ENCODE peak calls at places on chromosomes 2 and 18, in ten cellular contexts. V is epithelial cell of esophagus, O is pancreas, M is fibroblast of mammary gland, T is kidney, F is psoas muscle, H is adrenal gland, A is choroid plexus epithelial cell, U is neural crest cell, G is AG04449. Q is an unnamed sample.
A peak's percentile ranks its signal among the peaks of the same experiment; 100 is the strongest.

GRCh38 chr2:25305809-25306208 is 35.9 kb downstream of the DNMT3A start:
- DNase-seq in H (no peak), A (no peak), M (no peak), T (no peak), U (no peak), G (peak; percentile 31), F (peak; percentile 52), O (no peak), V (peak; percentile 53), Q (no peak)

GRCh38 chr2:97748397-97748796 is 35.0 kb downstream of the ZAP70 start:
- DNase-seq in O (no peak), A (no peak), G (no peak), H (no peak), V (peak; percentile 26), F (no peak), M (peak; percentile 14), U (peak; percentile 26), T (peak; percentile 62), Q (peak; percentile 55)

GRCh38 chr18:44909191-44909719 is 228.6 kb downstream of the SETBP1 start:
- DNase-seq in A (peak; percentile 54), M (peak; percentile 47), V (peak; percentile 55), H (no peak), G (no peak), O (no peak), T (no peak), U (no peak), F (no peak), Q (no peak)

GRCh38 chr2:238847841-238848565 is at the start of gene TWIST2:
- DNase-seq in H (peak; percentile 67), U (peak; percentile 39), G (peak; percentile 85), M (peak; percentile 94), A (peak; percentile 93), O (peak; percentile 58), T (peak; percentile 85), F (peak; percentile 84), V (peak; percentile 81), Q (no peak)

GRCh38 chr2:132701810-132702209 is 31.8 kb upstream of the LYPD1 start:
- DNase-seq in H (no peak), V (peak; percentile 17), F (no peak), G (no peak), U (no peak), O (no peak), A (no peak), M (peak; percentile 3), T (no peak), Q (no peak)

GRCh38 chr2:10432315-10433181 is 15.6 kb downstream of the ODC1 start:
- DNase-seq in M (no peak), O (peak; percentile 76), F (no peak), G (no peak), A (no peak), U (no peak), T (peak; percentile 77), V (no peak), H (no peak), Q (no peak)

GRCh38 chr2:119419803-119420508 is 11.7 kb upstream of the TMEM37 start:
- DNase-seq in V (no peak), G (no peak), A (no peak), F (no peak), U (no peak), T (no peak), M (no peak), O (no peak), H (no peak), Q (no peak)

GRCh38 chr2:235162070-235162469 is 210.3 kb downstream of the SH3BP4 start:
- DNase-seq in V (no peak), T (no peak), H (no peak), O (no peak), M (no peak), U (no peak), F (no peak), A (peak; percentile 51), G (no peak), Q (no peak)

GRCh38 chr2:181140414-181140813 is 160.0 kb downstream of the UBE2E3 start:
- DNase-seq in F (no peak), H (no peak), U (no peak), T (no peak), G (no peak), A (peak; percentile 64), V (peak; percentile 15), O (no peak), M (peak; percentile 51), Q (no peak)

GRCh38 chr2:19474128-19474527 is 115.7 kb upstream of the OSR1 start:
- DNase-seq in H (no peak), A (peak; percentile 42), U (no peak), F (no peak), M (peak; percentile 80), G (peak; percentile 12), T (no peak), O (no peak), V (peak; percentile 51), Q (no peak)

GRCh38 chr2:120912101-120912985 is 176.7 kb downstream of the GLI2 start:
- DNase-seq in G (no peak), H (peak; percentile 41), A (peak; percentile 38), T (peak; percentile 52), M (peak; percentile 81), O (no peak), F (peak; percentile 51), V (no peak), U (no peak), Q (no peak)

GRCh38 chr18:51390695-51391094 is 193.2 kb upstream of the MEX3C start:
- DNase-seq in G (no peak), F (no peak), T (no peak), A (peak; percentile 29), O (no peak), V (peak; percentile 58), U (no peak), H (no peak), M (peak; percentile 16), Q (no peak)

GRCh38 chr2:55932843-55933242 is 9.3 kb upstream of the EFEMP1 start:
- DNase-seq in V (no peak), O (no peak), U (no peak), M (no peak), F (no peak), T (no peak), H (no peak), G (no peak), A (no peak), Q (no peak)

GRCh38 chr18:23354625-23355024 is 98.5 kb upstream of the RIOK3 start:
- DNase-seq in M (peak; percentile 24), V (peak; percentile 71), T (no peak), H (peak; percentile 27), F (no peak), O (no peak), U (no peak), G (no peak), A (peak; percentile 57), Q (no peak)

DNA sequence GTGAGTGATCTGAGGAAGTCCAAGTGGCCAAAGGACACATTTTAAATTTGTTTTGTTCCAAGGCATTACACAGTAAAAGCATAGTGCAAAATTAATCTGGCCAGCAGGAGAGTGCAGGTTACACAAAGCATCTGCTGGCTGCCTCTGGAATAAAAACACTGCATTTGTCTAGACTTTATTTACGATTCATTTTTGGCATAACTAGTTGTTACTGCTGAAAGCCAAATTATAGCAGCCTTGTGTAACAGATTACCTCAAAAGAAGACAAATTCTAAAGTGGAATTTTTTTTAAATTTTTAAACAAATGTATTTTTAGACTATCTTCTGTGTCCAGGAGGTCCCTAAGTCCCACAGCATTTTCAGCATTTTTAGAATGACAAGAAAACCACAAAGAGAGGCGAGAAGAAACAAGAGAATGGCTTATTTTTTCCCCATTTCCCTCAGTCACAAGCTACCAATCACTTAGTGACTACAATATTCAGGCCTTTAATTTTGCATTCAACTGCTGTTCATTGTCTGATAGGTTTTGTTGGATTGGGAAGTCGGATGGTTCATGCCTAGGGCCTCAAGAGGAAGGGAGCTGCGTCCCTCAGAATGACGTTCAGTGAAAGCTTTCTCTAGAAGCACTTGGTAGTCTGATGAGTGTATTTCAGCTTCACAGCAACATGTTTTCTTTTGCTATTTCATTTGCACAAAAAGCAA is 46.0 kb downstream of the TMEFF2 start:
- DNase-seq in A (peak; percentile 69), V (no peak), G (no peak), H (no peak), M (peak; percentile 49), F (no peak), T (no peak), O (no peak), U (no peak), Q (no peak)
- TF ChIP-seq CTCF in A (peak; percentile 55), V (no peak), G (peak; percentile 7), H (peak; percentile 42), M (peak; percentile 19), F (no peak), T (no peak), O (no peak), U (no peak), Q (no peak)

GRCh38 chr2:221372156-221372870 is 199.8 kb downstream of the EPHA4 start:
- DNase-seq in V (no peak), U (peak; percentile 10), O (no peak), T (no peak), A (no peak), M (no peak), F (no peak), G (no peak), H (no peak), Q (no peak)
- TF ChIP-seq CTCF in V (peak; percentile 5), U (peak; percentile 52), O (no peak), T (no peak), A (no peak), M (peak; percentile 19), F (no peak), G (no peak), H (no peak), Q (no peak)

DNA sequence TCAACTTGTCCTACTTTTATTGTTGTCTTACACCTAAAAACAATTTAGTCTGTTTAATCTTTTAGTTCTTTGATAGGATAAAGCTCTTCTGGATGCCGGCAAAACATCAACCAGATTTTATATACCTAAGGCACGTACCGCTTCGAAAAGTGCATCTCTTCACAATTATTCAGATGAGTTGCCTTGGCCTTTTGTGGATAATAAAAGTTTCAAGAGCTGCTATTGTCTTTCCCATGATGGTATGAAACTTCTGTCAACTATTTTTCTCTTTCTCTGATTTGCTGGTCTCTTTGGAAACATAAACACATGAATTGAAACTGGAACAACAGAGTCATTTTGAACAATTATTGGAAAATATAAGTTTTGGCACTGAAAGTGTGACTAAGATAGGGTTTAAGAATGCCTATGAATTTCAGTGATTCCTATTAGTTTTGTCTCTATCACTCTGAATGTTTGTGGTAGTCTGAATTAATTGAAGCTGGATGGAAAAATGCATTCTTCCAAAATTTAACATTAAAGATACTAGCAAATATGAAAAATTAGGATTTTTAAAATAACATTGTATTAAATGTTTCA is 109.9 kb downstream of the DPP4 start:
- DNase-seq in O (no peak), H (no peak), G (no peak), V (no peak), A (no peak), F (no peak), T (no peak), M (no peak), U (no peak), Q (no peak)
- TF ChIP-seq CTCF in O (no peak), H (no peak), G (no peak), V (no peak), A (no peak), F (no peak), T (no peak), M (no peak), U (no peak), Q (no peak)

DNA sequence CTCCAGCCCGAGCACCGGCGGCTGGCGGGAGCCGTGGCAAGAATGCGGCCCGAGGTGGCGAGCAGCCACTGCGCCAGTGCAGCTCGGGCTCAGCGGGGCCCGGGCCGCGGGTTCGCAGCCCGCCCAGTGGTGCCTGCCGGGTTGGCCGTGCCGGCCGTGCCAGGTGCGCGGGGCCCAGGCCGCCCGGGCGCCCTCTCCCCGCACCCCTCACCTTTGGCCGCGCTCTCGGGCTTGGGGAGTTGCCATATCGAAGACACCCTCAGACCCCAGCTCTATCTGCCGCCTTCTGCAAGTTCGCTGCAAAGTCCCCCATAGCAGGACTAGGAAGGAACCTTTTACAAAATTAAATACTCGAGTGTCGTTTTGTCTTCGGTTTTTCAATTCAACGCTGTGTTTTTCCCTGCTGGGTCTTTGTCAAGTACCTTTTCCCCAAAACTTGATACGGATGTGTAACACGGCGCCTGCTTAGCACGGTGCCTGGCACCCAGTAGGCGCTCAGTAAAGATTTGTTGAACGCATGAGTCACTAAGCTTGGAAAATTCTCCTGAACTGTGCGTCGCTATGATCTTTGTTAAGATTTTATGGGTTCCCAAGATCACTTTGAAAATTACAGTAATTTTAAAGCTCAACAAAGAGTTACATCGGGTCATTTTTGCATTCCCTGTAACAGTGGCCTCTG is 657 bp downstream of the STRADB start:
- DNase-seq in F (no peak), V (peak; percentile 35), H (no peak), U (no peak), G (no peak), A (peak; percentile 30), M (peak; percentile 48), O (no peak), T (no peak), Q (no peak)
- TF ChIP-seq CTCF in F (no peak), V (no peak), H (no peak), U (peak; percentile 8), G (no peak), A (no peak), M (no peak), O (no peak), T (no peak), Q (no peak)

Q was measured in natural killer cell.